ENCODE peak calls at places on chromosomes 11 and 22, in ten cellular contexts. W is pancreas; H is brain microvascular endothelial cell; S is neural progenitor cell; D is CD8-positive, alpha-beta T cell; T is spleen; Q is sigmoid colon; B is lung; R is GM12865; G is AG10803. M is an unnamed sample.
A peak's percentile ranks its signal among the peaks of the same experiment; 100 is the strongest.

GRCh38 chr11:125123947-125124633 is 12.7 kb upstream of the TMEM218 start:
- DNase-seq in W (peak; percentile 67), G (peak; percentile 44), R (peak; percentile 76), S (peak; percentile 54), B (peak; percentile 60), T (peak; percentile 75), H (peak; percentile 35), Q (no peak), D (no peak), M (peak; percentile 42)

GRCh38 chr11:47083913-47084312 is 92.8 kb downstream of the ARFGAP2 start:
- DNase-seq in B (no peak), S (no peak), W (no peak), Q (no peak), T (no peak), H (no peak), D (no peak), R (no peak), G (peak; percentile 88), M (peak; percentile 80)

GRCh38 chr11:93494341-93494740 is 48.9 kb downstream of the SMCO4 start:
- DNase-seq in G (peak; percentile 67), W (no peak), S (no peak), T (no peak), D (no peak), Q (no peak), B (no peak), H (peak; percentile 16), R (no peak), M (peak; percentile 92)

GRCh38 chr22:47627561-47628253 is 865.3 kb downstream of the TBC1D22A start:
- DNase-seq in T (no peak), R (no peak), S (no peak), Q (no peak), H (no peak), G (no peak), W (no peak), D (no peak), B (peak; percentile 22), M (no peak)

GRCh38 chr11:9765320-9766101 is 101.6 kb downstream of the SWAP70 start:
- DNase-seq in D (no peak), Q (peak; percentile 82), H (peak; percentile 88), G (peak; percentile 98), W (no peak), B (no peak), S (peak; percentile 25), R (peak; percentile 23), T (no peak), M (peak; percentile 89)

GRCh38 chr11:86136542-86136941 is 67.7 kb upstream of the PICALM start:
- DNase-seq in S (no peak), B (no peak), R (no peak), G (no peak), D (no peak), Q (no peak), H (no peak), T (no peak), W (no peak), M (no peak)

GRCh38 chr11:95832763-95833162 is 42.5 kb downstream of the CEP57 start:
- DNase-seq in T (no peak), W (no peak), G (peak; percentile 16), S (no peak), D (no peak), Q (no peak), H (no peak), B (no peak), R (no peak), M (peak; percentile 87)

GRCh38 chr22:49574861-49575702 is 252.6 kb downstream of the BRD1 start:
- DNase-seq in D (no peak), B (no peak), W (no peak), G (no peak), T (peak; percentile 78), S (no peak), H (no peak), R (no peak), Q (peak; percentile 44), M (no peak)

GRCh38 chr22:45216133-45217003 is 24.3 kb downstream of the KIAA0930 start:
- DNase-seq in G (no peak), H (peak; percentile 47), W (peak; percentile 76), S (peak; percentile 76), D (no peak), B (no peak), R (no peak), T (peak; percentile 54), Q (no peak), M (peak; percentile 31)

GRCh38 chr11:44601471-44602370 is 36.3 kb downstream of the CD82 start:
- DNase-seq in B (no peak), S (no peak), R (peak; percentile 66), W (no peak), H (no peak), Q (no peak), G (no peak), T (peak; percentile 82), D (no peak), M (no peak)

GRCh38 chr11:32870676-32871075 is 21.9 kb upstream of the QSER1 start:
- DNase-seq in S (peak; percentile 44), B (no peak), D (no peak), H (no peak), R (peak; percentile 24), Q (no peak), W (peak; percentile 10), G (no peak), T (no peak), M (no peak)

GRCh38 chr11:3986301-3986700 is 108.3 kb upstream of the RRM1 start:
- DNase-seq in W (no peak), B (no peak), T (no peak), R (no peak), H (no peak), G (no peak), S (no peak), D (no peak), Q (no peak), M (no peak)

GRCh38 chr11:78228467-78228866 is 39.7 kb downstream of the USP35 start:
- DNase-seq in D (no peak), W (peak; percentile 33), S (peak; percentile 69), G (peak; percentile 50), Q (no peak), R (peak; percentile 80), H (peak; percentile 28), B (no peak), T (no peak), M (peak; percentile 11)

GRCh38 chr22:32854351-32854804 is 52.9 kb downstream of the TIMP3 start:
- DNase-seq in B (no peak), S (no peak), H (no peak), Q (no peak), D (no peak), G (peak; percentile 47), T (no peak), R (no peak), W (no peak), M (peak; percentile 81)

GRCh38 chr11:2779981-2780849 is 80.4 kb upstream of the KCNQ1OT1 start:
- DNase-seq in Q (peak; percentile 68), H (no peak), T (peak; percentile 88), R (no peak), D (no peak), G (no peak), S (no peak), B (peak; percentile 25), W (peak; percentile 26), M (no peak)

GRCh38 chr11:101458161-101458560 is 125.6 kb downstream of the TRPC6 start:
- DNase-seq in T (no peak), S (no peak), G (peak; percentile 46), Q (no peak), H (no peak), R (no peak), B (no peak), W (no peak), D (no peak), M (peak; percentile 49)

GRCh38 chr11:114883472-114883871 is 205.1 kb downstream of the NXPE2 start:
- DNase-seq in Q (no peak), H (no peak), W (no peak), R (no peak), S (no peak), B (no peak), G (no peak), D (no peak), T (no peak), M (no peak)

GRCh38 chr11:113014262-113014661 is 53.0 kb downstream of the NCAM1 start:
- DNase-seq in W (no peak), R (no peak), B (no peak), D (no peak), Q (peak; percentile 83), H (no peak), G (peak; percentile 21), T (no peak), S (no peak), M (no peak)

GRCh38 chr11:131328843-131329242 is 41.6 kb upstream of the NTM start:
- DNase-seq in B (no peak), H (no peak), D (no peak), Q (no peak), S (no peak), T (no peak), R (no peak), W (no peak), G (no peak), M (no peak)

GRCh38 chr22:22935546-22936157 is 48.0 kb downstream of the IGLL5 start:
- DNase-seq in W (no peak), Q (no peak), R (peak; percentile 99), H (no peak), D (no peak), S (no peak), B (no peak), G (no peak), T (peak; percentile 92), M (no peak)
- TF ChIP-seq CTCF in W (no peak), Q (no peak), R (peak; percentile 73), H (no peak), D (no peak), S (peak; percentile 9), B (no peak), G (no peak), T (peak; percentile 73), M (no peak)

GRCh38 chr22:23403152-23403719 is 176.9 kb downstream of the IGLL1 start:
- DNase-seq in H (no peak), W (no peak), B (no peak), Q (peak; percentile 45), G (no peak), S (no peak), D (no peak), R (no peak), T (peak; percentile 62), M (no peak)
- H3K4me3 ChIP-seq in H (no peak overlapping the region), W (peak overlapping the region; percentile 43), B (no peak overlapping the region), Q (no peak overlapping the region), G (no peak overlapping the region), S (peak overlapping the region; percentile 48), D (no peak overlapping the region), R (no peak overlapping the region), T (no peak overlapping the region), M (no peak overlapping the region)

DNA sequence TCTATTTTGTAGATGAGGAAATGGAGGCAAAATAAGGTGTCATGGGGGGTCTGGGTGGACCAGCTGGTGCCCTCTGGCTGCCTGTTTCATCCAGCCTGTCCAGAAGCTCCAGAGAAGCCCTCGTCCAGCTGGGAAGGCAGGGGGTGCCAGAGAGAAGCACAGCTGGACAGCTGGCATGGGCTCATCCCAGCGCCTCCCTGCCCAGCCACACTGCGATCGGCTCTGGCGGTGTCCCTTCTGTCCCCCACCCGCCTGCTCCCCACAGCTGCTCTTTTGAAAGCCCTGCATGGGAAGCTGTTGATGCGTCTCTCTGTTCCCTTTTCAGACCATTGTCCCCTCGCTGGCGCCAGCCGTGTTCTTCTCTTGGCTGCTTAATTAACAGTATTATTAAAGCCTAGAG is 86.5 kb downstream of the MN1 start:
- DNase-seq in H (no peak), S (peak; percentile 80), Q (no peak), W (no peak), B (no peak), R (no peak), G (no peak), D (no peak), T (peak; percentile 37), M (no peak)
- TF ChIP-seq CTCF in H (peak; percentile 45), S (peak; percentile 40), Q (no peak), W (no peak), B (peak; percentile 31), R (no peak), G (peak; percentile 38), D (no peak), T (peak; percentile 20), M (no peak)

GRCh38 chr22:20244744-20245576 is 23.2 kb downstream of the RTN4R start:
- DNase-seq in G (no peak), D (peak; percentile 54), H (no peak), S (peak; percentile 56), T (peak; percentile 88), W (no peak), B (no peak), Q (no peak), R (peak; percentile 54), M (no peak)
- H3K4me3 ChIP-seq in G (no peak overlapping the region), D (peak overlapping the region; percentile 28), H (no peak overlapping the region), S (no peak overlapping the region), T (no peak overlapping the region), W (no peak overlapping the region), B (no peak overlapping the region), Q (no peak overlapping the region), R (no peak overlapping the region), M (no peak overlapping the region)